ENCODE peak calls at places on chromosomes 3 and 15, in eight cellular contexts. L, T, F, V, I, A, X and M are unnamed samples.

GRCh38 chr3:12947504-12948369 is 106.4 kb upstream of the RPL32 start:
- DNase-seq in L (peak; percentile 71), T (no peak), F (no peak), V (no peak), I (no peak), A (no peak), X (no peak), M (no peak)

GRCh38 chr3:100023595-100023994 is 90.7 kb downstream of the FILIP1L start:
- DNase-seq in L (no peak), T (no peak), F (no peak), V (no peak), I (no peak), A (no peak), X (no peak), M (no peak)

GRCh38 chr15:91348812-91349500 is 248.9 kb downstream of the SV2B start:
- DNase-seq in L (no peak), T (no peak), F (no peak), V (no peak), I (no peak), A (no peak), X (peak; percentile 37), M (no peak)

GRCh38 chr3:154356009-154356408 is 31.7 kb upstream of the DHX36 start:
- DNase-seq in L (peak; percentile 50), T (no peak), F (no peak), V (no peak), I (no peak), A (no peak), X (no peak), M (no peak)

GRCh38 chr15:33330931-33331330 is 20.2 kb downstream of the RYR3 start:
- DNase-seq in L (no peak), T (no peak), F (no peak), V (no peak), I (no peak), A (no peak), X (no peak), M (no peak)

GRCh38 chr3:35864871-35865270 is 225.5 kb downstream of the ARPP21 start:
- DNase-seq in L (no peak), T (no peak), F (no peak), V (no peak), I (no peak), A (no peak), X (no peak), M (no peak)

GRCh38 chr3:64924961-64925360 is 237.2 kb upstream of the ADAMTS9 start:
- DNase-seq in L (no peak), T (no peak), F (no peak), V (no peak), I (no peak), A (no peak), X (no peak), M (no peak)

GRCh38 chr3:34948431-34948971 is 690.8 kb upstream of the ARPP21 start:
- DNase-seq in L (no peak), T (no peak), F (no peak), V (no peak), I (no peak), A (no peak), X (no peak), M (no peak)

GRCh38 chr15:65841121-65841930 is 28.0 kb upstream of the RAB11A start:
- DNase-seq in L (no peak), T (no peak), F (no peak), V (no peak), I (no peak), A (no peak), X (no peak), M (no peak)

GRCh38 chr15:50908209-50909043 is at the start of gene AP4E1:
- DNase-seq in L (peak; percentile 95), T (peak; percentile 90), F (peak; percentile 95), V (peak; percentile 61), I (peak; percentile 92), A (peak; percentile 89), X (peak; percentile 94), M (peak; percentile 50)

GRCh38 chr3:96869316-96869715 is 54.9 kb downstream of the EPHA6 start:
- DNase-seq in L (no peak), T (no peak), F (no peak), V (no peak), I (no peak), A (no peak), X (no peak), M (no peak)

GRCh38 chr3:170760174-170760526 is 109.8 kb downstream of the RPL22L1 start:
- DNase-seq in L (no peak), T (no peak), F (no peak), V (no peak), I (no peak), A (no peak), X (no peak), M (no peak)

GRCh38 chr3:72245183-72245811 is 460.3 kb upstream of the PROK2 start:
- DNase-seq in L (no peak), T (no peak), F (no peak), V (no peak), I (no peak), A (no peak), X (no peak), M (no peak)

GRCh38 chr3:79314547-79314946 is 453.3 kb downstream of the ROBO1 start:
- DNase-seq in L (no peak), T (no peak), F (no peak), V (no peak), I (no peak), A (no peak), X (no peak), M (no peak)

GRCh38 chr3:36941658-36942057 is 3.2 kb downstream of the TRANK1 start:
- DNase-seq in L (no peak), T (no peak), F (peak; percentile 35), V (no peak), I (no peak), A (no peak), X (no peak), M (no peak)

GRCh38 chr3:105154692-105155091 is 212.0 kb upstream of the ALCAM start:
- DNase-seq in L (no peak), T (no peak), F (no peak), V (no peak), I (no peak), A (no peak), X (no peak), M (no peak)